ENCODE peak calls at places on chromosomes 1 and 21, in five cellular contexts. H, X, J, A and W are unnamed samples.

GRCh38 chr1:224287714-224288113 is 42.3 kb downstream of the NVL start:
- DNase-seq in A (no peak), H (no peak), X (no peak), J (no peak), W (no peak)

GRCh38 chr1:228978486-228979324 is 243.4 kb downstream of the RHOU start:
- DNase-seq in H (no peak), J (no peak), X (peak; percentile 59), A (no peak), W (no peak)

GRCh38 chr1:99850458-99850974 is 355 bp downstream of the AGL start:
- DNase-seq in A (peak; percentile 41), X (peak; percentile 28), J (no peak), H (no peak), W (no peak)

GRCh38 chr1:171220551-171221175 is 27.6 kb upstream of the FMO1 start:
- DNase-seq in X (peak; percentile 22), J (peak; percentile 48), A (peak; percentile 92), H (no peak), W (no peak)

GRCh38 chr1:81920245-81920740 is 119.6 kb downstream of the ADGRL2 start:
- DNase-seq in A (peak; percentile 52), J (peak; percentile 62), X (peak; percentile 39), H (no peak), W (no peak)

GRCh38 chr1:91650764-91651163 is 150.1 kb downstream of the CDC7 start:
- DNase-seq in H (peak; percentile 61), J (no peak), X (peak; percentile 98), A (peak; percentile 91), W (no peak)

GRCh38 chr1:245800901-245801605 is 646.3 kb downstream of the KIF26B start:
- DNase-seq in H (no peak), A (no peak), J (no peak), X (no peak), W (no peak)

GRCh38 chr21:41894922-41895557 is 15.9 kb upstream of the PRDM15 start:
- DNase-seq in A (peak; percentile 80), J (no peak), H (no peak), X (peak; percentile 68), W (no peak)

GRCh38 chr1:244210884-244211558 is 159.9 kb downstream of the ZBTB18 start:
- DNase-seq in X (no peak), J (peak; percentile 55), A (no peak), H (no peak), W (no peak)

GRCh38 chr1:7315316-7315715 is 455.8 kb upstream of the VAMP3 start:
- DNase-seq in A (no peak), X (peak; percentile 49), H (no peak), J (no peak), W (no peak)

GRCh38 chr1:17009706-17010105 is 2.0 kb downstream of the ATP13A2 start:
- DNase-seq in A (no peak), X (no peak), H (no peak), J (no peak), W (no peak)

GRCh38 chr21:39675595-39675994 is 62.9 kb downstream of the B3GALT5 start:
- DNase-seq in H (no peak), J (no peak), X (no peak), A (no peak), W (no peak)

GRCh38 chr1:3858231-3858981 is 1.1 kb downstream of the DFFB start:
- DNase-seq in H (no peak), A (peak; percentile 26), J (peak; percentile 36), X (peak; percentile 15), W (no peak)

GRCh38 chr1:247639381-247639981 is 34.1 kb downstream of the OR2G3 start:
- DNase-seq in H (peak; percentile 51), X (peak; percentile 1), A (peak; percentile 81), J (peak; percentile 82), W (peak; percentile 71)

GRCh38 chr1:9135145-9135836 is 6.4 kb upstream of the GPR157 start:
- DNase-seq in X (no peak), J (no peak), A (no peak), H (no peak), W (no peak)

GRCh38 chr1:244239261-244239770 is 188.2 kb downstream of the ZBTB18 start:
- DNase-seq in X (peak; percentile 33), H (no peak), A (peak; percentile 6), J (no peak), W (no peak)

GRCh38 chr1:44500181-44501021 is 95.3 kb downstream of the RNF220 start:
- DNase-seq in X (no peak), A (peak; percentile 16), H (no peak), J (peak; percentile 78), W (no peak)

GRCh38 chr1:115184260-115184950 is 95.1 kb upstream of the TSPAN2 start:
- DNase-seq in H (no peak), J (no peak), X (no peak), A (no peak), W (no peak)

GRCh38 chr1:53135735-53136114 is 6.7 kb downstream of the SLC1A7 start:
- DNase-seq in X (peak; percentile 98), A (peak; percentile 81), H (peak; percentile 51), J (no peak), W (no peak)

GRCh38 chr21:37460196-37460595 is 93.6 kb downstream of the DYRK1A start:
- DNase-seq in H (no peak), A (no peak), J (peak; percentile 56), X (no peak), W (no peak)

GRCh38 chr1:22133247-22133927 is 9.5 kb downstream of the WNT4 start:
- DNase-seq in J (no peak), A (no peak), X (no peak), H (no peak), W (no peak)

GRCh38 chr1:168360151-168360550 is 79.5 kb downstream of the TBX19 start:
- DNase-seq in H (no peak), X (peak; percentile 43), A (no peak), J (no peak), W (no peak)

GRCh38 chr1:25695066-25695990 is 78.7 kb downstream of the MAN1C1 start:
- DNase-seq in X (peak; percentile 99), A (peak; percentile 93), H (peak; percentile 65), J (no peak), W (no peak)

DNA sequence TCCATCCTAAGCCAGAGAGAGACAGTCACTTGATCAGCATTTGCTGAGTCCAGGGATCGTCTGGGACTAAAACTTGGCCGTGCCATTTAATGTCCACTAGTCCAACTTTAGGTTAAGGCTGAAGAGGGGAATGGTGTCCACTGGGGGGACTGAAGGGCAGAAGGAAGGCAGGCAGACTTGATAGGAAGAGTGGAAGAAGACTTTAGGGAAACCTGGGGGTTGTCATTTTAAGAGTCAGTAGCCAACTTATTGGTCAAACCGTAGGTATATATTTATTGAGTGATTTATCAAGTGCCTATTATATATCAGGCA is 1.3 kb upstream of the LMOD1 start:
- DNase-seq in J (no peak), H (no peak), X (no peak), A (no peak), W (no peak)
- TF ChIP-seq CTCF in J (no peak), H (no peak), X (peak; percentile 15), A (no peak), W (no peak)

GRCh38 chr1:157995575-157996169 is 2.2 kb downstream of the KIRREL1 start:
- DNase-seq in A (no peak), X (no peak), H (no peak), J (no peak), W (no peak)
- TF ChIP-seq CTCF in A (peak; percentile 13), X (peak; percentile 17), H (no peak), J (no peak), W (no peak)

GRCh38 chr1:208461680-208462079 is 217.5 kb upstream of the PLXNA2 start:
- DNase-seq in J (no peak), X (no peak), H (no peak), A (no peak), W (no peak)
- TF ChIP-seq CTCF in J (peak; percentile 55), X (no peak), H (no peak), A (peak; percentile 13), W (peak; percentile 41)

GRCh38 chr1:101139130-101139529 is 97.7 kb upstream of the S1PR1 start:
- DNase-seq in A (no peak), H (no peak), X (no peak), J (no peak), W (no peak)

GRCh38 chr1:101135526-101135925 is 101.3 kb upstream of the S1PR1 start:
- DNase-seq in J (no peak), A (no peak), H (no peak), X (no peak), W (no peak)

GRCh38 chr1:101140041-101140718 is 96.6 kb upstream of the S1PR1 start:
- DNase-seq in A (no peak), H (no peak), J (no peak), X (no peak), W (no peak)

GRCh38 chr1:101137144-101138126 is 99.4 kb upstream of the S1PR1 start:
- DNase-seq in J (no peak), H (no peak), X (peak; percentile 74), A (peak; percentile 61), W (no peak)

GRCh38 chr1:101136739-101137138 is 100.1 kb upstream of the S1PR1 start:
- DNase-seq in H (no peak), A (peak; percentile 46), X (peak; percentile 47), J (no peak), W (no peak)
- TF ChIP-seq CTCF in H (no peak), A (peak; percentile 33), X (peak; percentile 33), J (no peak), W (no peak)